ENCODE peak calls at places on chromosomes 1 and 21, in seven cellular contexts. S, A, T, O, J, R and U are unnamed samples.

GRCh38 chr21:30689822-30690221 is 28.8 kb downstream of the KRTAP21-3 start:
- DNase-seq in S (no peak), A (no peak), T (no peak), O (no peak), J (no peak), R (no peak), U (no peak)

GRCh38 chr1:7616076-7616833 is 154.8 kb upstream of the VAMP3 start:
- DNase-seq in S (no peak), A (peak; percentile 39), T (peak; percentile 59), O (peak; percentile 36), J (peak; percentile 1), R (no peak), U (peak; percentile 71)

GRCh38 chr1:235998812-235999211 is 66.1 kb downstream of the NID1 start:
- DNase-seq in S (no peak), A (no peak), T (no peak), O (no peak), J (no peak), R (no peak), U (peak; percentile 39)

GRCh38 chr1:84300991-84301758 is at the start of gene SAMD13:
- DNase-seq in S (peak; percentile 57), A (peak; percentile 47), T (peak; percentile 55), O (peak; percentile 61), J (peak; percentile 29), R (peak; percentile 67), U (peak; percentile 75)

GRCh38 chr1:58585591-58586151 is 8.6 kb upstream of the TACSTD2 start:
- DNase-seq in S (no peak), A (no peak), T (peak; percentile 63), O (peak; percentile 67), J (no peak), R (no peak), U (no peak)

GRCh38 chr21:23578027-23578426 is 2029.3 kb downstream of the MRPL39 start:
- DNase-seq in S (no peak), A (no peak), T (no peak), O (no peak), J (no peak), R (no peak), U (no peak)

GRCh38 chr1:226637147-226637935 is 88.8 kb downstream of the STUM start:
- DNase-seq in S (peak; percentile 74), A (peak; percentile 65), T (no peak), O (no peak), J (no peak), R (no peak), U (peak; percentile 61)

GRCh38 chr1:247216246-247216645 is 39.6 kb upstream of the VN1R5 start:
- DNase-seq in S (no peak), A (no peak), T (no peak), O (no peak), J (no peak), R (no peak), U (no peak)

GRCh38 chr1:207867136-207868081 is 43.5 kb downstream of the CD34 start:
- DNase-seq in S (peak; percentile 83), A (peak; percentile 63), T (peak; percentile 74), O (peak; percentile 36), J (no peak), R (peak; percentile 55), U (no peak)

GRCh38 chr21:46220275-46220810 is 8.2 kb downstream of the LSS start:
- DNase-seq in S (peak; percentile 26), A (no peak), T (no peak), O (no peak), J (no peak), R (no peak), U (no peak)

GRCh38 chr1:40668769-40669525 is 3.5 kb upstream of the RIMS3 start:
- DNase-seq in S (peak; percentile 91), A (peak; percentile 77), T (peak; percentile 85), O (peak; percentile 78), J (peak; percentile 18), R (peak; percentile 78), U (peak; percentile 94)

GRCh38 chr1:53644909-53645689 is 93.9 kb downstream of the GLIS1 start:
- DNase-seq in S (peak; percentile 25), A (no peak), T (no peak), O (no peak), J (no peak), R (no peak), U (no peak)

GRCh38 chr1:201288765-201289164 is 5.5 kb downstream of the PKP1 start:
- DNase-seq in S (no peak), A (no peak), T (no peak), O (no peak), J (no peak), R (no peak), U (no peak)

DNA sequence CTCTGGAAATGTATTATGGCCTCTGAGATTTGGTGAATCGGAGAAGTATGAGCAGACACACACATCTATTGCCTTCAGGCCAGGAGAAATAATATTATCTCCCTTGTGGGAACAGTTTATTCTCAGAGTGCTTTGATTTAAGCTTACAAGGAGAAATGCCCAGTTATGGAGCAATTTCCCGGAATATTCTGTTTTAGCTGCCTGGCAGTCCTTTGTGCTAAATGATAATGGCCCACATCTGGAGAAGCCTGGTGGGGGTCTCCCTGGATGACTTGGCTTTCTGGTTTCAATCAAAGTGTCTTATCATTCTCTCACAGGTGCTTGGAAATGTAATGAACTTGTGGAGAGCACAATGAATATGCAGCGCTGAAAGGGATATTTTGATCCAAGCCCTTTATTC is 389.6 kb upstream of the USP24 start:
- DNase-seq in S (no peak), A (no peak), T (no peak), O (no peak), J (no peak), R (no peak), U (no peak)
- H3K27ac ChIP-seq in S (no peak overlapping the region), A (peak overlapping the region; percentile 40), T (no peak overlapping the region), O (no peak overlapping the region), J (no peak overlapping the region), R (no peak overlapping the region), U (no peak overlapping the region)

DNA sequence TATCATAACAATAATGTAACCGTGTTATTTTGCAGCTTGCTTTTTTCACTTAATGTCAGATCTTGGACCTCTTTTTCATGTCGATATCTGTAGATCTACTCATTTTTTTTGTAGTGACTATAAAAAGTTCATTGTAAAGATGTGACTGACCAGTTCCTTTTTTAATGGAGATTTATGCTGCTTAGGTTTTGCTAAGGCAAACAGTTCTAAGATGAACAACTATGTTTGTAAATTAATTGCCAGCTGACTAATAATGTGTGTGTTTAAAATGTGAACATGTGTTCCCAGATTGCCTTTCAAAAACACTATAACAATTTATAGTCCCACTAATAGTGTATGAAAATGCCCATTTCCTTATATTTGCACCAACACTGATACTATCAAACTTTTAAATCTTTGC is 18.1 kb upstream of the EPS8L3 start:
- DNase-seq in S (no peak), A (no peak), T (no peak), O (no peak), J (no peak), R (no peak), U (no peak)
- H3K27ac ChIP-seq in S (no peak overlapping the region), A (no peak overlapping the region), T (no peak overlapping the region), O (no peak overlapping the region), J (no peak overlapping the region), R (no peak overlapping the region), U (no peak overlapping the region)

DNA sequence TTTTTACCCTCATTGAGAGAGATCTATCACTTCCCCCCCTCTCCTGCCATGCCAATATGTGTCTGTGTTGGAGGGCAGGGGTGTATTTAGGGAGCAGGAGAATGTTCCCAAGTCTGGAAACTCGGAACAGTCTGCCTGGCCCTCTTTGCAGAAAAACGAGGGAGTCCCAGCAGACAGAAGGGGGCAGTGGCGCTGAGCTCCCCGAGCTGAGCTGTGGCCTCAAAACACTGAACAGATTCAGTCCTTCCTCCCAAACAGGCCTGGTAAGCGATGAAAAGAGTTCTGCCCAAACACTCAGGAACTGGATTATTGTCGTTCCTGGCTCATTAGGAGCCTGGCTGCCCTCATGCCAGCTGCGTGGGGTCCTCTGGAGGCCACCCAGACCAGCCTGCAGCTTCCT is 981 bp downstream of the CLDN14 start:
- DNase-seq in S (no peak), A (no peak), T (no peak), O (no peak), J (no peak), R (no peak), U (no peak)
- H3K27ac ChIP-seq in S (no peak overlapping the region), A (no peak overlapping the region), T (no peak overlapping the region), O (no peak overlapping the region), J (no peak overlapping the region), R (no peak overlapping the region), U (no peak overlapping the region)

DNA sequence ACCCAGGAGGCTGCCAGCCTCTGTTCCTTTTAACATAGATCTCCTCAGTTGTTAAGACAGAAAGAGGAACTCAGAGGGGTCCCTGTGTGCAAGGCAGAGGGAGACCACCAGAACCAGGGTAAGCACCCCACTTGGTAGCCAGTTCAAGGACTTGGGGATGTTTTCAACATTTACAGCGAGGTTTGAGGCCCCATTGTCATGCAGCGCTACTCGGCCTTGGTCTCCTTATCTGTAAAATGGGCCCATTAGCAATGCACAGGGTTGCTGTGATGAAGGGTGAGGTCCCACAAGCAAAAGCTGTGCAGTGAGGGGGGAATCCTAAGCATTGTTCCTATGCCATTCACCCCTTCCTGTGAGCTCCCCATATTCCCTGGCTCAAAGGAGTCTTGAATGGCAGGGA is 4.2 kb downstream of the SIM2 start:
- DNase-seq in S (no peak), A (no peak), T (no peak), O (no peak), J (no peak), R (no peak), U (no peak)
- H3K27ac ChIP-seq in S (peak overlapping the region; percentile 83), A (no peak overlapping the region), T (no peak overlapping the region), O (no peak overlapping the region), J (no peak overlapping the region), R (no peak overlapping the region), U (no peak overlapping the region)

GRCh38 chr21:45081636-45082035 is 7.3 kb downstream of the ADARB1 start:
- DNase-seq in S (no peak), A (no peak), T (no peak), O (no peak), J (no peak), R (no peak), U (no peak)

GRCh38 chr21:45080232-45080631 is 5.9 kb downstream of the ADARB1 start:
- DNase-seq in S (no peak), A (no peak), T (no peak), O (no peak), J (no peak), R (no peak), U (no peak)

GRCh38 chr21:45082715-45083114 is 8.3 kb downstream of the ADARB1 start:
- DNase-seq in S (no peak), A (no peak), T (no peak), O (no peak), J (no peak), R (no peak), U (no peak)

GRCh38 chr21:45079351-45079750 is 5.0 kb downstream of the ADARB1 start:
- DNase-seq in S (no peak), A (no peak), T (no peak), O (no peak), J (no peak), R (no peak), U (no peak)

DNA sequence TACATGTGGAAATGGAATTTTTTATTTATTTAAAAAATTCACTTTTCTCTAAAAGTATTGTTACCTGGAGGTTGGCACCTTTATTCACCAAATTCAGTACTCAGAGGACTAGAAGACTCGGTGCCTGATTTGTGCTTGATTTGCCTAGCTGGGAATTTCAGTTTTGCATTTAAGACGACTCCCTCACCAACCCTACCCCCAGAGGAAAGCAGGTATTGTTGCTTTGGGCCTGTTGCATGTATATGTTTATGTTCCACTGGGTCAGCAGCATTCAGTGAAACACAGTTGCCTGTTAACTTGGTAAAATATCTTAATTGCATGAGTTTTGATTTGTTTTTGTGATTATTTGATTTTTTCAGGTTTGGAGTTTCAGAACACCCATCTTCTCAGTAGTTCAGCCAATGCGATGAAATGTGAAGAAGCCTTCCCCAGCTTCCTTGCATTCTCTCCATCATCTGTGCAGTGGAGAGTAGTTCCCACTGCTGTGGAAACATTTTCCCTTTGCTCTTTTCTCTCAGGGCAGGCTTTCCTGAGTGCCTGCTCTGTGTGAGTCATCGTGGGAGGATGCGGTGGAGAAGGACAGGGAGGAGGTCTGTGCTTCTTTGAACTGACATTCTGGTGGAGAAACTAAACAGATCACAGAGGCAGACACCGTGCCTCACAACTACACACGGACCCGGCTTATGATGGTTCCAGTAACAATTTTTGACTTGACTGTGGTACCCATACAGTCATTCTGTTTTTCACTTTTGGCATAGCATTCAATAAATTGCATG is 6.4 kb downstream of the ADARB1 start:
- DNase-seq in S (no peak), A (no peak), T (no peak), O (no peak), J (peak; percentile 15), R (no peak), U (no peak)
- H3K27ac ChIP-seq in S (no peak overlapping the region), A (peak overlapping the region; percentile 24), T (no peak overlapping the region), O (no peak overlapping the region), J (no peak overlapping the region), R (peak overlapping the region; percentile 72), U (no peak overlapping the region)